ENCODE peak calls at places on chromosomes 16 and 17, in five cellular contexts. P is NCI-H2081; I is RWPE1; J is activated CD8-positive, alpha-beta memory T cell treated with anti-CD3 and anti-CD28 coated beads for 1 hour; G is activated CD4-positive, alpha-beta T cell treated with anti-CD3 and anti-CD28 coated beads for 1 hour. K is an unnamed sample.

GRCh38 chr17:59361916-59362810 is 30.7 kb downstream of the YPEL2 start:
- DNase-seq in P (no peak), I (no peak), J (no peak), G (peak), K (no peak)

GRCh38 chr17:33982872-33983271 is 272.2 kb upstream of the CCL2 start:
- DNase-seq in P (no peak), I (no peak), J (no peak), G (no peak), K (no peak)

GRCh38 chr17:77356109-77356689 is 215.4 kb downstream of the SEC14L1 start:
- DNase-seq in P (no peak), I (peak), J (no peak), G (peak), K (peak)

GRCh38 chr17:72518810-72519597 is 398.2 kb downstream of the SOX9 start:
- DNase-seq in P (peak), I (no peak), J (no peak), G (no peak), K (no peak)

GRCh38 chr17:1647802-1648581 is 1.7 kb downstream of the RILP start:
- DNase-seq in P (no peak), I (no peak), J (no peak), G (no peak), K (no peak)

GRCh38 chr17:12959441-12959840 is 58.4 kb downstream of the ELAC2 start:
- DNase-seq in P (no peak), I (no peak), J (no peak), G (no peak), K (peak)

GRCh38 chr16:22687031-22687530 is 126.9 kb upstream of the HS3ST2 start:
- DNase-seq in P (no peak), I (no peak), J (no peak), G (no peak), K (no peak)

GRCh38 chr16:82667437-82667836 is 40.7 kb downstream of the CDH13 start:
- DNase-seq in P (no peak), I (no peak), J (no peak), G (no peak), K (no peak)

GRCh38 chr17:81196505-81197408 is 26.0 kb downstream of the CEP131 start:
- DNase-seq in P (no peak), I (no peak), J (no peak), G (no peak), K (no peak)

GRCh38 chr16:73504591-73504990 is 456.7 kb upstream of the ZFHX3 start:
- DNase-seq in P (no peak), I (no peak), J (no peak), G (no peak), K (no peak)

K was measured in trophoblast cell.